ENCODE peak calls at places on chromosomes 4 and X, in ten cellular contexts. L is HCEC 1CT; Q is stimulated activated CD4-positive, alpha-beta T cell treated with anti-CD3 and anti-CD28 coated beads, Interleukin-15, amount 100 ng/mL, for 1 hour; E is fibroblast of the conjunctiva; P is A673; U is Daoy; X is frontal cortex; C is fibroblast of mammary gland; B is head of caudate nucleus; N is amygdala. M is an unnamed sample.

GRCh38 chr4:11098461-11098860 is 330.2 kb downstream of the HS3ST1 start:
- DNase-seq in C (no peak), B (no peak), X (no peak), Q (no peak), U (no peak), L (no peak), E (no peak), P (no peak), N (no peak), M (no peak)

GRCh38 chr4:143559757-143560147 is 46.2 kb downstream of the SMARCA5 start:
- DNase-seq in C (peak; percentile 7), B (no peak), N (no peak), U (no peak), E (no peak), L (no peak), X (no peak), Q (no peak), P (no peak), M (peak; percentile 42)

GRCh38 chr4:186591651-186592050 is 36.3 kb upstream of the MTNR1A start:
- DNase-seq in X (no peak), P (no peak), Q (no peak), C (no peak), E (no peak), L (no peak), N (no peak), B (no peak), U (no peak), M (no peak)

GRCh38 chrX:76253432-76253831 is 80.6 kb downstream of the PBDC1 start:
- DNase-seq in X (peak; percentile 10), B (peak; percentile 7), Q (no peak), L (peak; percentile 31), U (no peak), P (peak; percentile 50), E (peak; percentile 31), C (peak; percentile 46), N (no peak), M (peak; percentile 25)

GRCh38 chr4:184649971-184650855 is 675 bp downstream of the PRIMPOL start:
- DNase-seq in U (peak; percentile 22), L (peak; percentile 40), B (peak; percentile 12), E (no peak), P (peak; percentile 51), N (no peak), X (no peak), C (peak; percentile 63), Q (no peak), M (peak; percentile 29)

GRCh38 chr4:159463235-159463634 is 360.4 kb downstream of the RAPGEF2 start:
- DNase-seq in E (no peak), Q (no peak), B (no peak), X (no peak), L (no peak), U (no peak), N (no peak), C (no peak), P (no peak), M (no peak)

GRCh38 chr4:118834070-118834469 is 1.9 kb downstream of the SEC24D start:
- DNase-seq in L (no peak), N (no peak), E (no peak), P (no peak), U (no peak), X (no peak), B (no peak), Q (no peak), C (no peak), M (no peak)

GRCh38 chr4:23373269-23373668 is 516.6 kb downstream of the PPARGC1A start:
- DNase-seq in B (peak; percentile 5), E (no peak), U (peak; percentile 92), X (no peak), N (no peak), C (no peak), P (no peak), Q (no peak), L (no peak), M (peak; percentile 7)

GRCh38 chr4:174534461-174534860 is 12.2 kb upstream of the HPGD start:
- DNase-seq in B (no peak), Q (no peak), C (no peak), U (no peak), N (no peak), P (no peak), L (no peak), E (no peak), X (no peak), M (no peak)

GRCh38 chr4:59553063-59553738 is 1646.9 kb upstream of the ADGRL3 start:
- DNase-seq in L (no peak), X (no peak), C (peak; percentile 14), E (no peak), U (no peak), P (no peak), B (no peak), N (no peak), Q (no peak), M (no peak)

GRCh38 chrX:115561605-115562491 is 874 bp downstream of the PLS3 start:
- DNase-seq in C (peak; percentile 34), E (peak; percentile 24), L (peak; percentile 49), X (peak; percentile 37), N (no peak), Q (no peak), P (peak; percentile 55), B (peak; percentile 32), U (peak; percentile 35), M (peak; percentile 4)

GRCh38 chrX:148049441-148049840 is 68.3 kb downstream of the FMR1NB start:
- DNase-seq in X (peak; percentile 12), Q (no peak), C (peak; percentile 45), L (no peak), U (peak; percentile 1), P (peak; percentile 60), N (no peak), E (no peak), B (no peak), M (no peak)

GRCh38 chr4:158824425-158825274 is 55.8 kb downstream of the FNIP2 start:
- DNase-seq in C (peak; percentile 47), X (no peak), Q (no peak), P (no peak), N (no peak), U (peak; percentile 10), E (no peak), B (no peak), L (no peak), M (no peak)

GRCh38 chr4:109128589-109128988 is 173.9 kb downstream of the COL25A1 start:
- DNase-seq in B (no peak), X (no peak), P (no peak), N (no peak), Q (no peak), U (no peak), L (no peak), E (no peak), C (no peak), M (no peak)

GRCh38 chr4:159946983-159947645 is 844.2 kb downstream of the RAPGEF2 start:
- DNase-seq in N (no peak), B (peak; percentile 3), X (peak; percentile 8), E (peak; percentile 36), C (peak; percentile 68), U (peak; percentile 18), Q (no peak), L (peak; percentile 18), P (peak; percentile 82), M (no peak)

GRCh38 chrX:9183481-9183880 is 149.6 kb upstream of the FAM9B start:
- DNase-seq in E (no peak), X (no peak), Q (no peak), P (no peak), B (no peak), N (no peak), L (no peak), U (no peak), C (no peak), M (no peak)

GRCh38 chrX:109911046-109911445 is 91.9 kb upstream of the TMEM164 start:
- DNase-seq in E (no peak), U (no peak), X (no peak), P (no peak), C (peak; percentile 24), Q (no peak), N (no peak), L (no peak), B (no peak), M (no peak)

GRCh38 chr4:7759221-7759620 is 180.4 kb downstream of the AFAP1 start:
- DNase-seq in Q (peak; percentile 39), L (no peak), P (peak; percentile 80), U (no peak), E (no peak), N (no peak), B (no peak), X (no peak), C (no peak), M (peak; percentile 63)

GRCh38 chr4:89222171-89222570 is 85.4 kb downstream of the GPRIN3 start:
- DNase-seq in L (no peak), Q (no peak), U (peak; percentile 23), P (no peak), X (no peak), B (no peak), C (no peak), E (no peak), N (no peak), M (no peak)

GRCh38 chr4:166675411-166675810 is 558.9 kb downstream of the SPOCK3 start:
- DNase-seq in X (no peak), C (peak; percentile 23), Q (no peak), B (no peak), E (peak; percentile 9), U (peak; percentile 53), P (no peak), N (no peak), L (peak; percentile 76), M (no peak)

GRCh38 chr4:110681381-110681780 is 58.5 kb upstream of the PITX2 start:
- DNase-seq in L (no peak), Q (no peak), X (no peak), U (no peak), P (peak; percentile 46), C (peak; percentile 31), E (no peak), N (no peak), B (no peak), M (no peak)

GRCh38 chr4:83651846-83652245 is 115.9 kb downstream of the GPAT3 start:
- DNase-seq in L (peak; percentile 16), B (no peak), Q (no peak), C (no peak), E (no peak), U (no peak), X (no peak), P (no peak), N (no peak), M (no peak)

GRCh38 chr4:65861993-65862392 is 191.7 kb upstream of the EPHA5 start:
- DNase-seq in U (no peak), N (no peak), X (no peak), C (no peak), Q (no peak), B (no peak), L (peak; percentile 3), E (no peak), P (no peak), M (no peak)

GRCh38 chrX:40908857-40909475 is 173.6 kb upstream of the MED14 start:
- DNase-seq in U (peak; percentile 51), X (no peak), P (no peak), B (no peak), C (peak; percentile 57), N (no peak), Q (no peak), L (peak; percentile 68), E (no peak), M (no peak)

GRCh38 chr4:160180206-160180605 is 1077.3 kb downstream of the RAPGEF2 start:
- DNase-seq in X (no peak), C (peak; percentile 66), L (no peak), U (peak; percentile 50), E (peak; percentile 1), B (no peak), Q (no peak), P (peak; percentile 10), N (no peak), M (no peak)

GRCh38 chr4:48333587-48333986 is 7.7 kb upstream of the SLAIN2 start:
- DNase-seq in X (no peak), E (no peak), P (no peak), B (no peak), Q (no peak), C (no peak), U (no peak), L (no peak), N (no peak), M (no peak)

GRCh38 chrX:9785944-9786741 is at the start of gene SHROOM2:
- DNase-seq in C (no peak), P (peak; percentile 25), L (no peak), Q (no peak), U (no peak), N (no peak), B (no peak), X (peak; percentile 18), E (no peak), M (no peak)

GRCh38 chr4:169620846-169621228 is 459 bp downstream of the CLCN3 start:
- DNase-seq in C (peak; percentile 26), Q (no peak), E (no peak), L (no peak), P (peak; percentile 39), U (peak; percentile 5), B (peak; percentile 25), N (no peak), X (no peak), M (peak; percentile 30)